ENCODE peak calls at places on chromosomes 6 and 20, in eight cellular contexts. C, G, H, B, Y, P, V and Z are unnamed samples. For H3K27me3, the result is how much of the 10 kb centered on the place peaks cover.

GRCh38 chr6:11202513-11203305 is 29.8 kb downstream of the NEDD9 start:
- DNase-seq in C (peak), G (peak), H (no peak), B (no peak), Y (peak), P (no peak), V (peak), Z (no peak)

GRCh38 chr20:288956-289692 is 1.4 kb downstream of the C20orf96 start:
- DNase-seq in C (no peak), G (no peak), H (no peak), B (no peak), Y (no peak), P (no peak), V (no peak), Z (no peak)

GRCh38 chr6:151060096-151060741 is 179.5 kb upstream of the AKAP12 start:
- DNase-seq in C (peak), G (peak), H (no peak), B (no peak), Y (peak), P (peak), V (no peak), Z (no peak)

GRCh38 chr20:34220581-34220980 is 20.6 kb upstream of the ASIP start:
- DNase-seq in C (no peak), G (peak), H (no peak), B (no peak), Y (peak), P (no peak), V (no peak), Z (no peak)

GRCh38 chr20:41178495-41178894 is 41.2 kb downstream of the PLCG1 start:
- DNase-seq in C (no peak), G (no peak), H (no peak), B (no peak), Y (no peak), P (no peak), V (no peak), Z (no peak)

GRCh38 chr6:125154184-125155135 is 887 bp downstream of the TPD52L1 start:
- DNase-seq in C (peak), G (no peak), H (peak), B (peak), Y (no peak), P (peak), V (peak), Z (no peak)

GRCh38 chr6:109202409-109203264 is 107.3 kb downstream of the CEP57L1 start:
- DNase-seq in C (no peak), G (no peak), H (no peak), B (no peak), Y (no peak), P (no peak), V (no peak), Z (no peak)

GRCh38 chr6:44012078-44012493 is 115.2 kb downstream of the MRPL14 start:
- DNase-seq in C (no peak), G (peak), H (no peak), B (no peak), Y (peak), P (peak), V (no peak), Z (no peak)

GRCh38 chr6:70131528-70131927 is 171.4 kb downstream of the COL9A1 start:
- DNase-seq in C (no peak), G (no peak), H (no peak), B (no peak), Y (peak), P (no peak), V (no peak), Z (no peak)

GRCh38 chr20:31915491-31916280 is 36.2 kb downstream of the PDRG1 start:
- DNase-seq in C (no peak), G (no peak), H (no peak), B (no peak), Y (no peak), P (no peak), V (no peak), Z (no peak)

GRCh38 chr6:111710439-111710838 is 104.8 kb upstream of the TRAF3IP2 start:
- DNase-seq in C (no peak), G (no peak), H (no peak), B (no peak), Y (no peak), P (no peak), V (no peak), Z (no peak)

GRCh38 chr6:146785001-146785585 is 186.3 kb downstream of the ADGB start:
- DNase-seq in C (peak), G (peak), H (no peak), B (no peak), Y (peak), P (no peak), V (peak), Z (no peak)

GRCh38 chr6:20400476-20401402 is 940 bp upstream of the E2F3 start:
- DNase-seq in C (peak), G (peak), H (peak), B (peak), Y (peak), P (peak), V (no peak), Z (no peak)

GRCh38 chr6:56742122-56742791 is 99.6 kb upstream of the DST start:
- DNase-seq in C (peak), G (peak), H (no peak), B (no peak), Y (no peak), P (peak), V (no peak), Z (no peak)

DNA sequence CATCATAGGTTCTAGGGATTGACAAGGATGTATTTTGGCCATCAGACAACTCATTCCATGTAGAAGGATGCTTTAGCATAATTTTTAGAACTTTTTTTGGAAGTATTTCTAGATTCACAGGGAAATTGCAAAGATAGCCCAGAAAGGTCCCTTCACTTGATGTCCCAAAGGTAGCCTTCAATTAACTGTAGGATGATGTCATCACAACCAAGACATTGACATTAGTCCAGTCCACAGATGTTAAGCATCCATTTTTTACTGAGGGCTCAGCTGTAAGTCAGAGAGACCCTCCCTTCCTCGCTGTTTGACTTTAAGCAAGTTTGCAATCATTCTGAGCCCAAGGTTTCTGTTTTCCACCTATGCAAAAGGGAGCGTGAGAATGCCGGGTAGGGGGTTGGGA is 126.6 kb downstream of the CDH4 start:
- DNase-seq in C (no peak), G (no peak), H (no peak), B (no peak), Y (no peak), P (no peak), V (no peak), Z (no peak)
- H3K27me3 ChIP-seq in C (under half), G (under half), H (under half), B (under half), Y (under half), P (half or more), V (under half), Z (under half)

GRCh38 chr6:96420294-96420693 is 101.3 kb upstream of the UFL1 start:
- DNase-seq in C (no peak), G (no peak), H (no peak), B (no peak), Y (no peak), P (no peak), V (no peak), Z (no peak)
- TF ChIP-seq CTCF in C (no peak), G (no peak), H (no peak), B (no peak), Y (no peak), P (no peak), V (no peak), Z (no peak)

GRCh38 chr6:29628419-29629281 is 4.3 kb downstream of the GABBR1 start:
- DNase-seq in C (peak), G (peak), H (peak), B (peak), Y (peak), P (no peak), V (peak), Z (peak)
- H3K27ac ChIP-seq in C (no peak), G (peak), H (peak), B (peak), Y (peak), P (no peak), V (peak), Z (no peak)

DNA sequence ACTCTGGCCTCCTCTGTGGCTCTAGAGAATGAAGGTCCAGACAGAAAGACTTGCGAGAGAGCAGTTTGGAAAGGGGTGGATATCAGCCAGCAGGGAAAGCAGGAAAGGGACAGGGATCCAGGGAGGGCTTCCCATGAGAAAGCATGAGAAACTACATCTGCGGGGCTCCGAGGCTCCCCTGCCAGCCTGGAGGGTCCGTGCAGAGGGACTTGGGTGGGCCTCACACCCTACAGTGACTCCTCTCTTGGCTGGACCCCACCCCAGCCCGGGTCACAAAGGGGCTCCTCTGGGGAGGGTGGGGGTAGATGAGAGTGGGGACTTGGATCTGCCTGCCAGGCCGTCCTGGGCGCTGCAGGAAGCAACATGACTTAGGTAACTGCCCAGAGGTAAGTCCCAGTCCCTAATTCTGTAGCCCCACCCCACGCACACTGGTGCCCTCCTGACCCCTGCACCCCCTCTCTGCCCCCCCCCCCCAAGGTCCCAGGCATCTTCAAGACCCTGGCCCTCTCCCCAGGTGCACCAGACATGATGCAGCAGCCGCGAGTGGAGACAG is at the start of gene TMEM239:
- DNase-seq in C (no peak), G (no peak), H (no peak), B (no peak), Y (no peak), P (no peak), V (no peak), Z (no peak)
- H3K27me3 ChIP-seq in C (under half), G (under half), H (under half), B (under half), Y (under half), P (under half), V (under half), Z (under half)

GRCh38 chr6:152096863-152097496 is 289.5 kb downstream of the ESR1 start:
- DNase-seq in C (no peak), G (peak), H (no peak), B (no peak), Y (peak), P (peak), V (no peak), Z (no peak)
- TF ChIP-seq CTCF in C (no peak), G (peak), H (no peak), B (no peak), Y (peak), P (peak), V (no peak), Z (no peak)

DNA sequence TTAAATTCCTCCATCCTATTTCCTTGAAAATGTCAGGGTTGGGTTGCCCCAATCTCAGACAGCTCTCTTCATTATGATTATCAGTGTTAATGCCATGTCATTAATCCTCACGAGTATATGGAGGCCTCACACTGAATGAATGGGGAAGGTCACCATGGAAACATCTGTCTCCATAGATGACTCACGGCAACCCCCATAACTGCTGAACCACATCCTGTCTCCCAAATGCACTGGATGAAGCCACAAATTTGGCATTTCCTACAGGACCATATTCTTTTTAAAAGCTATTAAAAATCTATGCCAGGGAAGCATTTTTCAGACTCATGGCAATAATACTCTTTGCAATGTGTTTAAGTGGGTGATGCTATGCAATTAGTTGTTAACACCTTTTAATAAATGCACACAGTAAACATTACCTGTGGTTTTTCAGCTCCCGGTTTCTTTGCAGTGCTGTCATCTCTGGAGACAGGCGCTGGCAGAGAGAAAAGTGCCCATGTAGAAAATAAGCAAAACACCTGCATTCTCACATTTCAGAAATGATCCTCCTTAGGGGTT is 80.1 kb upstream of the PTPRK start:
- DNase-seq in C (no peak), G (peak), H (no peak), B (no peak), Y (peak), P (peak), V (no peak), Z (no peak)
- H3K27ac ChIP-seq in C (no peak), G (no peak), H (no peak), B (no peak), Y (peak), P (peak), V (no peak), Z (no peak)